ENCODE peak calls at places on chromosome 6, in four cellular contexts. I, D, W and A are unnamed samples.
A peak's percentile ranks its signal among the peaks of the same experiment; 100 is the strongest.

GRCh38 chr6:169620171-169621125 is 81.4 kb downstream of the WDR27 start:
- DNase-seq in D (no peak), I (no peak), W (no peak), A (no peak)

GRCh38 chr6:136791296-136792065 is 796 bp downstream of the MAP3K5 start:
- DNase-seq in W (peak; percentile 89), I (peak; percentile 7), D (peak; percentile 94), A (peak; percentile 85)

GRCh38 chr6:1504465-1504864 is 105.2 kb upstream of the FOXC1 start:
- DNase-seq in D (no peak), W (no peak), I (no peak), A (no peak)

GRCh38 chr6:34928220-34928619 is 39.2 kb downstream of the ANKS1A start:
- DNase-seq in W (no peak), I (no peak), D (no peak), A (no peak)

GRCh38 chr6:75244063-75244575 is 518 bp upstream of the COX7A2 start:
- DNase-seq in I (no peak), D (no peak), W (no peak), A (no peak)

GRCh38 chr6:3958255-3958654 is 109.1 kb downstream of the FAM50B start:
- DNase-seq in W (no peak), I (no peak), D (no peak), A (no peak)

GRCh38 chr6:56292505-56293181 is 45.3 kb upstream of the COL21A1 start:
- DNase-seq in I (peak; percentile 39), D (no peak), W (no peak), A (peak; percentile 53)

GRCh38 chr6:154414021-154414813 is 57.6 kb upstream of the IPCEF1 start:
- DNase-seq in W (no peak), D (no peak), I (peak; percentile 18), A (no peak)

GRCh38 chr6:167299641-167300308 is 8.7 kb downstream of the UNC93A start:
- DNase-seq in W (no peak), D (no peak), I (no peak), A (no peak)

GRCh38 chr6:168088161-168089106 is 9.4 kb upstream of the FRMD1 start:
- DNase-seq in W (no peak), I (no peak), D (no peak), A (peak; percentile 89)

GRCh38 chr6:70280462-70280861 is 22.4 kb downstream of the COL9A1 start:
- DNase-seq in I (no peak), D (no peak), W (no peak), A (no peak)

GRCh38 chr6:162491637-162492036 is 235.9 kb downstream of the PRKN start:
- DNase-seq in D (no peak), I (no peak), W (no peak), A (no peak)

GRCh38 chr6:45163952-45164766 is 164.0 kb upstream of the RUNX2 start:
- DNase-seq in W (peak; percentile 51), D (no peak), I (no peak), A (no peak)

GRCh38 chr6:119215885-119216590 is 133.5 kb downstream of the MAN1A1 start:
- DNase-seq in W (no peak), D (no peak), I (no peak), A (no peak)

GRCh38 chr6:125549202-125549884 is 200.1 kb upstream of the HEY2 start:
- DNase-seq in W (no peak), D (no peak), I (no peak), A (no peak)

GRCh38 chr6:42212442-42212841 is 5.2 kb downstream of the MRPS10 start:
- DNase-seq in I (no peak), D (no peak), W (no peak), A (no peak)

GRCh38 chr6:14758421-14759043 is 487.3 kb upstream of the JARID2 start:
- DNase-seq in I (no peak), W (no peak), D (no peak), A (no peak)

GRCh38 chr6:53887318-53887717 is 92.5 kb downstream of the LRRC1 start:
- DNase-seq in W (no peak), D (no peak), I (no peak), A (no peak)

GRCh38 chr6:5695260-5696245 is 311.2 kb downstream of the NRN1 start:
- DNase-seq in D (peak; percentile 42), W (no peak), I (no peak), A (no peak)

GRCh38 chr6:86030875-86031274 is 388.2 kb upstream of the SYNCRIP start:
- DNase-seq in I (no peak), D (no peak), W (no peak), A (no peak)

GRCh38 chr6:136526196-136526930 is 23.9 kb downstream of the MAP7 start:
- DNase-seq in I (peak; percentile 72), D (no peak), W (no peak), A (peak; percentile 75)

GRCh38 chr6:6678185-6678671 is 89.7 kb downstream of the LY86 start:
- DNase-seq in I (peak; percentile 32), D (no peak), W (no peak), A (no peak)

GRCh38 chr6:41970436-41970846 is 28.8 kb upstream of the CCND3 start:
- DNase-seq in I (peak; percentile 25), D (no peak), W (no peak), A (no peak)

GRCh38 chr6:129314575-129314974 is 395.4 kb downstream of the ARHGAP18 start:
- DNase-seq in W (no peak), I (no peak), D (no peak), A (no peak)

GRCh38 chr6:124798942-124799496 is 163.2 kb upstream of the RNF217 start:
- DNase-seq in I (no peak), D (no peak), W (no peak), A (no peak)

DNA sequence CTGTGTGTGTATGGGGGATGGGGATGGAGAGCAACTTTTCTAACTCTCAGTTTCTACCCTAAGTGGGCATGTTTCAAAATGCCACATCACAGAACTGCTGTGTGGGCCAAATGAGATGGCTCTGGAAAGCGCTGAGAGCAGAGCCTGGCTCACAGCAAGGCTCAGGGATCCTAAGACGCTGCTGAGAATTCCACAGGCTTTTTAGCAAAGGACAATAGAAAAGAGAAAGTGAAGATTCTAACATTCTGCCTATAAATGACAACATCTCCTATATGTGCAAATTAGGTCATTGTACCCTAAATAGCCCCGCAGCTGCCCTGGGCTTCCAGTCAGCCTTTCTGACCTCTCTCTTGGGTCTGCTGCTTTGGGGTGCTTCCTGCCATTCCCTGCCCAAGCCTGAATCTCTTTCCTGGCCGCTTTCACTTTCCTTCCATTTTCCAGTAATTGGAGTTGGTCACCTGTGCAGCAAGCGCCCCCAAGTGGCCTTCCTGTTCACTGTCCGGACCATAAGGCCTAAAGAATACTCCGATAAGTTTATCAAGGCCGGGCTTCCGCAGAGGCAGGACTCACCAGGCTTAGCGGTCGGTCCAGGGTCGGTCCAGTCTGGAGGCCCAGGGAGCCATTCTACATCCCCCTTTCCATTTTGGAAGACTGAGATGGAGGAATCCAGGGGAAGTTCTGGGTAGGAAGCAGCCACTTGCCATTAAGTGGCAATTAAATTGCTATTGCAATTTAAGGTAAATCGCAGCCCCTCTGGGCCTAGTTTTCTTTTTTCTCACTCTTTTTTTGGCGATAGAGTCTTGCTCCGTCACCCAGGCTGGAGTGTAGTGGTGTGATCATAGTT is 6.7 kb upstream of the DDR1 start:
- DNase-seq in W (peak; percentile 59), D (peak; percentile 99), I (peak; percentile 76), A (peak; percentile 96)
- TF ChIP-seq POLR2A in W (peak; percentile 28), D (no peak), I (no peak), A (no peak)

GRCh38 chr6:16473184-16473907 is 235.0 kb downstream of the GMPR start:
- DNase-seq in W (peak; percentile 93), I (no peak), D (no peak), A (no peak)

GRCh38 chr6:16471898-16472297 is 233.5 kb downstream of the GMPR start:
- DNase-seq in I (no peak), D (no peak), W (no peak), A (no peak)

GRCh38 chr6:16472349-16473069 is 234.1 kb downstream of the GMPR start:
- DNase-seq in D (no peak), W (no peak), I (peak; percentile 4), A (no peak)

GRCh38 chr6:16474834-16475781 is 236.7 kb downstream of the GMPR start:
- DNase-seq in D (no peak), I (no peak), W (no peak), A (no peak)

GRCh38 chr6:16473908-16474791 is 235.8 kb downstream of the GMPR start:
- DNase-seq in D (no peak), I (no peak), W (peak; percentile 67), A (no peak)
- H3K4me1 ChIP-seq in D (peaks cover 16% of the 10 kb centered on the region), I (peaks cover 26% of the 10 kb centered on the region), W (peaks cover 80% of the 10 kb centered on the region), A (peaks cover 6% of the 10 kb centered on the region)

DNA sequence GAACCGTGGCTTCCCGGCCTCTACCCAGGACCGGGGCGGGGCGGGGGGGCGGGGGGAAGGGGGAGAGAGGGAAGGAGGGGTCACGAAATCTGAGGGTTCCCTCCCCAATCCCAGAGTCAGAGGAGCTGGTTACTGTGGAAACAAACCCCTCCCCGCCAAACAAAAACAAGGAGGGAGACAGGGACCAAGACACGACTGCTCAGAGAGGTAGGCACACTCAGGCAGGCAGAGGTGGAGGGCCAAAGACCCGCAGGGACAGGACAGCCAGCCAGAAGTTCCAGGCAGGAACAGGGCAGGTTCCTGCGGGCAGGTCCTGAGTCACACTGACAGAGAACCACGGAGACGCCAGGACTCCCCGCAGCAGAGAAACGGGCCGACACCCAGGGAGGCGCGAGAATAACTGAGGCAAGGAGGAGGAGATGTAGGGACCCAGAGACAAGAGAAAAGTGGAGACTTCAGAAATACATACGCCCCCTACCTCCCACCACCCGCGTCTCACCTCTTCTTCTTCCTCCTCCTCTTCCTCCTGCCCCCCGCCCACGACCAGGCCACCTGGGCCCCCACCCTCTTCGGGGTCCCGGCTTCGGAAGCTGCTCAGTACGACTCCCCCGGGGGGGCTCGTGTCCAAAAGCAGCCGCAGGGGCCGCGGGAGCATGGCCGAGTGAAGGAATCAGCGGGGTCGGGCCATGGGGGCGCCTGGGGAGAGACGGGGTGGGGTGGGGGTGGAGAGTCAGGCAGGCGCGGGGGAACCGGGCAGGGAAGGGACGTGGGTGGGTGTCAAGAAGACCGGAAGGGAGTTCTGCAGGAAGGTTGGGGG is 578 bp downstream of the RGL2 start:
- DNase-seq in D (peak; percentile 94), W (no peak), I (peak; percentile 76), A (peak; percentile 86)
- TF ChIP-seq POLR2A in D (no peak), W (peak; percentile 52), I (no peak), A (no peak)

DNA sequence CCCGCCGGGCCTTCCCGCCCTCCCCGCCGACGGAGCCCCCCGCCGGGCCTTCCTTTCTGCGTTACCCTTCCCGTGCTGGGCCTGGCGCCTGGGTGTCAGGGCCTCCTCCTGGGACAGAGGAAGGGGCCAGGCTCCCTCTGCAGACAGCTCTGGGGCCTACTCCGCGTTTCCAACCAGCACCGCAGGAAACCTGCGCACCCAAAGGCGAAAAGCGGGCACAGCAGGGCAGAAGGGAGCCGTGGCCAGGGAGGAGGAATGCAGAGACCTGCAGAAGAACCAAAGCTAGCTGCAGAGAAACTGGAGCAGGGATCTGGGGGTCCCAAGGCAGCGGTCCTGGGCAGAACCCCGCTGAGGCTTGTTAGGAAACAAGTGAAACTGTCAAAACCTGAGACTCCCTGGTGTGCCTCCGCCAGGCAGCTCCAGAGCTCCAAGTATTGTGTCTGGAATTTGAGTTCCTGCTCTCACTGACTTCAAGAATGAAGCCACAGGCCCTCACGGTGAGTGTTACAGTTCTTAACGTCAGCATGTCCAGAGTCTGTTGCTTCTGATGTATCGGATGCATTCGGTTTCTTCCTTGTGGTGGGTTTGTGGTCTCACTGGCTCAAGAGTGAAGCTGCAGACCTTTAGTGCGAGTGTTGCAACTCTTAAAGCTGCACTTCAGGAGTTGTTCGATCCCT is 33.3 kb downstream of the IRF4 start:
- DNase-seq in W (no peak), D (no peak), I (no peak), A (no peak)
- H3K4me1 ChIP-seq in W (peaks cover 11% of the 10 kb centered on the region), D (no peaks in the 10 kb centered on the region), I (peaks cover 19% of the 10 kb centered on the region), A (no peaks in the 10 kb centered on the region)

DNA sequence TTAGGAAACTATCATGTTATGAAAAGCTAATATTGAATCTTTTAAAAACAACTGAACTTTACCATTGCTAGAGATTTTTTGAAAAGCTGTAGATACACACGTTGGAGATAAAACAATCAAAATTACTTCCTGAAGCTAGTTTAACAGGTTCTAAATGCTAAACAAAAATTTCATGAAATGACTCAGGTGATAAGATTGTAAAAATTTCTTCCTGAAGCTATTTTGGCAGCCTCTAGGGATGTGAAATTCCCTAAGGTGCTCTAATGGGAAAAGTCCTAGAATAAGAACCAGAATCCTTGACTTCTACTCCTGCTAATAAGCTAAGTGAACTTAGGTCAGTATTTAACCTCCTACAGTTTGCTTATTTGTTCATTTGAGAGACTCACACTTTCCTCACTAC is 8.5 kb downstream of the GCM2 start:
- DNase-seq in I (no peak), D (no peak), W (no peak), A (no peak)
- TF ChIP-seq POLR2A in I (no peak), D (no peak), W (no peak), A (no peak)